ENCODE peak calls at places on chromosomes 6 and 20, in eight cellular contexts. N is A549, H is breast epithelium, G is thyroid gland, W is heart left ventricle, C is testis, Q is IMR-90, K is upper lobe of left lung. L is an unnamed sample.

GRCh38 chr6:81128671-81129070 is 623.8 kb downstream of the TENT5A start:
- DNase-seq in W (no peak), K (no peak), N (no peak), C (no peak), G (no peak), H (no peak), Q (no peak), L (no peak)

GRCh38 chr6:95094751-95095150 is 482.6 kb upstream of the MANEA start:
- DNase-seq in H (no peak), C (no peak), G (no peak), N (no peak), K (no peak), W (no peak), Q (peak; percentile 71), L (no peak)

GRCh38 chr6:12012231-12012565 is at the start of gene HIVEP1:
- DNase-seq in W (no peak), K (peak; percentile 92), N (no peak), H (no peak), G (peak; percentile 37), C (no peak), Q (no peak), L (peak; percentile 50)

GRCh38 chr6:24148154-24148570 is 22.1 kb downstream of the NRSN1 start:
- DNase-seq in Q (no peak), G (no peak), K (no peak), H (no peak), C (no peak), N (no peak), W (no peak), L (no peak)

GRCh38 chr6:87029711-87030314 is 65.1 kb downstream of the CGA start:
- DNase-seq in Q (peak; percentile 72), G (no peak), C (no peak), W (no peak), N (peak; percentile 8), H (no peak), K (no peak), L (no peak)

GRCh38 chr6:147441751-147442150 is 66.7 kb upstream of the SAMD5 start:
- DNase-seq in N (no peak), G (no peak), Q (no peak), C (no peak), K (no peak), H (no peak), W (no peak), L (no peak)

GRCh38 chr20:58019027-58019849 is 209.2 kb downstream of the ANKRD60 start:
- DNase-seq in K (no peak), W (no peak), H (peak; percentile 17), N (no peak), C (no peak), G (no peak), Q (peak; percentile 12), L (no peak)

GRCh38 chr6:135869857-135870256 is 18.4 kb downstream of the PDE7B start:
- DNase-seq in C (no peak), G (no peak), K (no peak), Q (peak; percentile 30), W (no peak), N (no peak), H (no peak), L (no peak)

GRCh38 chr6:34240329-34241248 is 3.9 kb downstream of the HMGA1 start:
- DNase-seq in N (no peak), G (no peak), C (no peak), Q (no peak), H (no peak), W (no peak), K (peak; percentile 56), L (no peak)

GRCh38 chr6:34239893-34240292 is 3.2 kb downstream of the HMGA1 start:
- DNase-seq in K (no peak), G (no peak), H (no peak), C (no peak), N (no peak), W (no peak), Q (no peak), L (no peak)

GRCh38 chr6:34243131-34243771 is 5.6 kb downstream of the SMIM29 start:
- DNase-seq in H (no peak), Q (peak; percentile 77), C (no peak), W (no peak), K (no peak), G (no peak), N (no peak), L (no peak)

GRCh38 chr6:34242252-34243130 is 5.8 kb downstream of the HMGA1 start:
- DNase-seq in W (no peak), H (no peak), N (no peak), C (no peak), G (no peak), Q (peak; percentile 25), K (no peak), L (peak; percentile 13)

DNA sequence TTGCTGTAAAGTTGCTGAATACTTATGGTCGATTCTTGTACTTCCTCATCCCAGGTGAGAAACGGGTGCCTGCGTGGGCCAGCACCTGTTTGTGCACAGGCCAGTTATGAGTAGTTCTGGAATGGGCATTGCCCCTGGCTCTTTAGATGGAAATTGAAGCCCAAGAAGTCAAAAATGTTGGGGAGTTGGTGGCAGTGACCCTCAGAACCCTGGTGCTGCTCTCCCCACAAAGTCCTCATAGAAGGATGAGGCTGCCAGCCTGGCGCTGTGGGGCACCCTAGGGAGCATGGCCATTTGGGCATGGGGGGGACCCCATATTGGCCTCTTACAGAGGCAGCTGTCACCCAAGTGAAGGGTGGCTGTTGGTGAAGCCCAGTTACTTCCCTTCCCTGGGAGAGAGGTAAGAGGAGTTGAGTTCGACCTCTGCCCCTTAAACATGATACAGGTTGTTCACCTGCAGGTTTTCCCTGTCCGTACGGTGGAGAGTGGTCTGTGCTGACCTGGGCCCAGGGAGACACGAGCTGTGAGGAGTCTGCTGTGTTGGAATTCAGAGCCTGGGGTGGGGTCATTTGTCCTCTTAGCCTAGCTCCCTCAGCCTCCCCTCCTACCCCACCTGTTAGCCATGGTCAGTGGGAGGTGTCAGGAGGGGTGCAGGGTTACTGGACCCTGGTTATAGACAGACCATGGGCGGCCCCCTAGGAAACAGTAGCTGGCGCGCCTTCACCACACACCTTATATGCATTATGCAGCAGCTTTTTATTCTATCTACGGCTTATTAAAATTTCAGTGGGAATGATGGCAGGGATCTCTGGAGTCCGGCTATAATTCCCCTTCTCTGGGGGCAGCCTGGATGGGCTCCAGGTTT is 4.9 kb downstream of the HMGA1 start:
- DNase-seq in Q (no peak), N (no peak), G (no peak), H (no peak), W (no peak), C (no peak), K (no peak), L (no peak)
- H3K4me1 ChIP-seq in Q (peaks cover 32% of the 10 kb centered on the region), N (peaks cover 81% of the 10 kb centered on the region), G (peaks cover 6% of the 10 kb centered on the region), H (peaks cover 8% of the 10 kb centered on the region), W (peaks cover 23% of the 10 kb centered on the region), C (peaks cover 4% of the 10 kb centered on the region), K (peaks cover 31% of the 10 kb centered on the region), L (peaks cover 14% of the 10 kb centered on the region)

GRCh38 chr20:3408251-3408637 is 775 bp upstream of the DNAAF9 start:
- DNase-seq in K (no peak), W (no peak), N (no peak), H (no peak), Q (no peak), C (no peak), G (no peak), L (no peak)

GRCh38 chr20:3405696-3406358 is 1.6 kb downstream of the DNAAF9 start:
- DNase-seq in K (no peak), G (no peak), W (no peak), H (no peak), N (no peak), Q (no peak), C (no peak), L (no peak)

GRCh38 chr20:3406481-3407425 is 716 bp downstream of the DNAAF9 start:
- DNase-seq in W (peak; percentile 71), N (peak; percentile 64), G (peak; percentile 12), H (peak; percentile 30), C (peak; percentile 54), Q (peak; percentile 40), K (peak; percentile 38), L (peak; percentile 63)

GRCh38 chr20:3409417-3409816 is 1.9 kb upstream of the DNAAF9 start:
- DNase-seq in N (no peak), H (no peak), G (no peak), C (no peak), K (no peak), Q (no peak), W (no peak), L (no peak)

DNA sequence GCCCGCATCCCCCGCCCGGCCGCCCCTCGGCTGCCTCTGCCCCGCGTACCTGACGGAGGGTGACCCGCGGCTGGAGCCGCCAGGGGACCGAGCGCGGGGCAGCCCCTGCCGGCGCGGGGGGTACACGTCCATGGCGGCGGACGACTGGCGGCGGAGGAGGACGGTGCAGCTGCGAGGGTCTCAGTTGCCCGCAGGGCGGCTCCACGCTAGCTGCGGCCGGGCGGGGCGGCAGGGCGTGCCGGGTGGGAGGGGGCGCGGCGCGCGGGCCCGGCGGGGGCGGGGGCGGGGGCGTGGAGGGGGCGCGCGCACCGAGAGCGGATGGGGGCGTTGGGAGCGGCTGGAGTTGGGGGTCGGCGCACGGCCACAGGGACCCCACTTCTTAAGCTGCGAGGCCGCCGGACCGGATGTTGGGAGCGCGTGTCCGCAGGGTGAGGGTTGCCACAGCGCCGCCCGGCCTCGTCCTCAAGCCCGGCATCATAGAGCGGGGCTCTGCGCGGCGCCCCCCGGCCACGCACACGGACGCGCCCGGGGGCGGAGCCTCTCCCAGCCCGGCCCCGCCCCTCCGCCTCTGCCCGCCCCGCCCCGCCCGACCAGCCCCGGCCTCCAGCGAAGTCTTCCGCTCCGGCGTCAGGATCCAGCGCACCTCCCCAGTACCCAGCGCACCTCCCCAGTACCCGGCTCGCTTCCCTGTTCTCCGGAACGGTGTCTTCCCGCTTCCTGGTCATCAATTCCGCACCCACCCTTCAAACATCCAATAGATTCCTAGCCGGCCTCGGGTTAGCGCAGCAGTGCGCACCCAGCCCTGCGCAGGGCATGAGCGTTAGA is at the start of gene DNAAF9:
- DNase-seq in K (peak; percentile 95), C (peak; percentile 82), Q (peak; percentile 59), W (peak; percentile 85), H (peak; percentile 65), N (peak; percentile 92), G (peak; percentile 76), L (peak; percentile 72)
- TF ChIP-seq POLR2A in K (no peak), C (no peak), Q (peak; percentile 73), W (no peak), H (no peak), N (peak; percentile 63), G (no peak), L (no peak)

GRCh38 chr6:2502096-2502997 is 248.4 kb downstream of the MYLK4 start:
- DNase-seq in N (no peak), H (no peak), C (no peak), Q (no peak), K (no peak), W (no peak), G (no peak), L (no peak)
- H3K4me3 ChIP-seq in N (no peak overlapping the region), H (peak overlapping the region; percentile 2), C (no peak overlapping the region), Q (no peak overlapping the region), K (no peak overlapping the region), W (no peak overlapping the region), G (no peak overlapping the region), L (no peak overlapping the region)

DNA sequence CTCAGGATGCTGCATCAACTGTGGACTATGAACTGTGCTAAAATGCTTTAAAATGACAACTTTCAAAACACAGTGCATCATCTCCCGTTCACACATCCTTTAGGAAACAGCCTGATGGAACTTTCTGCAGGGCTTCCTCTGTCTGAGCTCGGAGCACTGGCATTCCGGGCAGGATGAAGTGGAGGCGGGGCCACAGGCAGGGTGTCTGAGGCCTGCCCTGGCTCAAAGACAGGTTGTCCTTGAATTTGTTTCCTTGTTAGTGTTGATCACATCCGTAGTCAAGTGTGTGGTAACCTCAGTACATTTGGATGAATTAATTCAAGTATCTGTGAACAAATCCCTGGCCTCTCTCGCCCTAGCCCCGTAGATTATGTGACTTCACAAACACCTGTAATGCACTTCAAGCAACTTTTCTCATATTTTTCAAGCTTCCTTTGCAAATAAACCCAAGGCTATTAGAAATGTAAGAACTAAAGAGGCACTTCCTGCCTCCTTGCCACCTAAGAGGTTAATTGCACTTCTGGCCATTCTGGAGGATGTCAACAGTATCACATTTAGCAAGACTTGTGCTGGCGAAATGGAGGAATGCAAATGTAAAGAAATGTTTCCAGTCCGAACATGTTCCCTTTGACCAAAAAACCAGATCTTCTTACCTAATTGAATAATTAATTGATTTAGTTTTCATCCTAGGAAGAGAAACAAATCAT is 3.1 kb downstream of the CD93 start:
- DNase-seq in W (peak; percentile 64), H (no peak), G (peak; percentile 31), K (peak; percentile 71), Q (no peak), N (no peak), C (peak; percentile 41), L (no peak)
- H3K4me1 ChIP-seq in W (peaks cover 63% of the 10 kb centered on the region), H (no peaks in the 10 kb centered on the region), G (no peaks in the 10 kb centered on the region), K (peaks cover 46% of the 10 kb centered on the region), Q (no peaks in the 10 kb centered on the region), N (no peaks in the 10 kb centered on the region), C (peaks cover 26% of the 10 kb centered on the region), L (no peaks in the 10 kb centered on the region)